ENCODE peak calls at places on chromosomes 11 and 22, in five cellular contexts. J is tibial artery, D is PC-9, Z is MM.1S, G is SK-N-SH. I is an unnamed sample. For H3K4me1, the result is how much of the 10 kb centered on the place peaks cover.

GRCh38 chr11:130675917-130676316 is 227.5 kb downstream of the ADAMTS15 start:
- DNase-seq in J (no peak), D (no peak), Z (no peak), G (no peak), I (no peak)

GRCh38 chr11:132941024-132941646 is 591.2 kb downstream of the OPCML start:
- DNase-seq in J (no peak), D (no peak), Z (no peak), G (peak), I (no peak)

GRCh38 chr22:33000342-33001280 is 57.6 kb downstream of the SYN3 start:
- DNase-seq in J (no peak), D (peak), Z (no peak), G (peak), I (peak)

GRCh38 chr11:32713496-32713895 is 81.0 kb downstream of the CCDC73 start:
- DNase-seq in J (no peak), D (peak), Z (no peak), G (no peak), I (no peak)

GRCh38 chr11:71996946-71997345 is 1.8 kb upstream of the IL18BP start:
- DNase-seq in J (no peak), D (no peak), Z (no peak), G (no peak), I (no peak)

GRCh38 chr11:134275534-134276395 is at the start of gene GLB1L3:
- DNase-seq in J (no peak), D (no peak), Z (peak), G (peak), I (peak)

GRCh38 chr22:20107951-20108756 is 7.8 kb upstream of the RANBP1 start:
- DNase-seq in J (no peak), D (no peak), Z (no peak), G (no peak), I (no peak)

GRCh38 chr22:41377846-41378245 is 3.9 kb upstream of the TEF start:
- DNase-seq in J (no peak), D (no peak), Z (no peak), G (no peak), I (no peak)

GRCh38 chr22:43370045-43370444 is 26.9 kb upstream of the SCUBE1 start:
- DNase-seq in J (no peak), D (no peak), Z (no peak), G (no peak), I (peak)

GRCh38 chr22:23110190-23110921 is 31.4 kb downstream of the RSPH14 start:
- DNase-seq in J (no peak), D (no peak), Z (no peak), G (peak), I (no peak)

GRCh38 chr11:125345706-125346561 is 150.1 kb downstream of the FEZ1 start:
- DNase-seq in J (peak), D (peak), Z (peak), G (peak), I (peak)

GRCh38 chr11:2796508-2797180 is 88.9 kb downstream of the CDKN1C start:
- DNase-seq in J (no peak), D (no peak), Z (no peak), G (no peak), I (peak)

GRCh38 chr11:65113361-65113756 is 1.7 kb downstream of the TM7SF2 start:
- DNase-seq in J (no peak), D (peak), Z (no peak), G (peak), I (no peak)

GRCh38 chr11:21489735-21490134 is 703.1 kb upstream of the ANO5 start:
- DNase-seq in J (no peak), D (no peak), Z (no peak), G (no peak), I (no peak)

GRCh38 chr22:47681766-47682165 is 919.3 kb downstream of the TBC1D22A start:
- DNase-seq in J (no peak), D (no peak), Z (no peak), G (no peak), I (no peak)

GRCh38 chr11:14418801-14419417 is 59.9 kb upstream of the RRAS2 start:
- DNase-seq in J (no peak), D (no peak), Z (no peak), G (peak), I (peak)

GRCh38 chr11:118264568-118265470 is 722 bp upstream of the MPZL2 start:
- DNase-seq in J (no peak), D (no peak), Z (no peak), G (no peak), I (peak)

GRCh38 chr11:71946144-71946571 is 17.3 kb downstream of the RNF121 start:
- DNase-seq in J (no peak), D (no peak), Z (no peak), G (no peak), I (no peak)

GRCh38 chr22:19890502-19891349 is 36.1 kb upstream of the GNB1L start:
- DNase-seq in J (no peak), D (no peak), Z (no peak), G (peak), I (no peak)

GRCh38 chr11:68266121-68266891 is 5.5 kb downstream of the C11orf24 start:
- DNase-seq in J (no peak), D (no peak), Z (peak), G (no peak), I (no peak)

GRCh38 chr11:10514713-10515112 is 26.3 kb downstream of the RNF141 start:
- DNase-seq in J (no peak), D (no peak), Z (no peak), G (no peak), I (no peak)

GRCh38 chr22:22047266-22047665 is 64.7 kb upstream of the TOP3B start:
- DNase-seq in J (no peak), D (no peak), Z (no peak), G (no peak), I (no peak)

GRCh38 chr22:22046370-22046769 is 63.8 kb upstream of the TOP3B start:
- DNase-seq in J (no peak), D (no peak), Z (no peak), G (no peak), I (no peak)

GRCh38 chr22:22044153-22044552 is 61.6 kb upstream of the TOP3B start:
- DNase-seq in J (no peak), D (no peak), Z (no peak), G (no peak), I (no peak)

GRCh38 chr22:22047776-22048175 is 65.2 kb upstream of the TOP3B start:
- DNase-seq in J (no peak), D (no peak), Z (no peak), G (no peak), I (no peak)

DNA sequence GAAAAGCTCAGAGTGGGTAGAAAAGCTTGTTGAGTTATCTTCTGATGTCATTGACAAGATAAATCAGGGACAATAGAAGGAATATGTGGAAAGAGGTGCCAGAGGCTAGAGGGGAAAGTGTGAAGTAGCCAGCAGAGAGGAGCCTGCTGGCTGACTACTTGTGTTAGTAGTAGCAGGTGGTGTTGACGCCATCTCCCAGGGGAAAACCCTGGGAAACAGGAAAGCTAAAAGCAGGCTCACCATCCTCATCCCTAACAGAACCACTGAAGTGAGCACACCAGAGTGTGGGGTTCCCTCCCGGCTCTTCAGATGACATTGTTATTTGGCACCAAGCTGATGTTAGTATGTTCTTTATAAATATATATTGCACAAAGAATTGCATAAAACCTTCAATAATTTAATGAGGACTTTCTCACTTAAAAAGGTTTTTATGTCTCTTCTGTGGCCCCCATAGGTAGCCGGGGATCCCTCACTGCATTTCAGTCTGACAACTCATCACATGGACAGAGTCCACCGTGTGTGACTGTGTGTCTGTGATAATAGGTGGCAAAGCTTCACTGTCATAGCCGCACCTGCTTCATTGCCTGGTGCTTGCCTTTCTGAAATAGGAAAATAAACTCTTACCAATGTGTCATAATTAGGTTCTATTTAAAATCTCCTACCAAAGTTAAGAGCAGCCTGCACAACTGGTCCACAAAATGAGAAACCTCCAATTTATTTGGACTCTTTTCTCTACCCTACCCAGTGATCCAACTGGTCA is 63.2 kb upstream of the TOP3B start:
- DNase-seq in J (no peak), D (no peak), Z (no peak), G (no peak), I (no peak)
- H3K27ac ChIP-seq in J (no peak), D (no peak), Z (no peak), G (no peak), I (no peak)

GRCh38 chr11:27838674-27839073 is 138.4 kb upstream of the BDNF start:
- DNase-seq in J (no peak), D (no peak), Z (no peak), G (no peak), I (no peak)

GRCh38 chr11:27842290-27842689 is 142.0 kb upstream of the BDNF start:
- DNase-seq in J (no peak), D (no peak), Z (no peak), G (no peak), I (no peak)

GRCh38 chr11:27837895-27838563 is 137.8 kb upstream of the BDNF start:
- DNase-seq in J (no peak), D (no peak), Z (no peak), G (no peak), I (no peak)

DNA sequence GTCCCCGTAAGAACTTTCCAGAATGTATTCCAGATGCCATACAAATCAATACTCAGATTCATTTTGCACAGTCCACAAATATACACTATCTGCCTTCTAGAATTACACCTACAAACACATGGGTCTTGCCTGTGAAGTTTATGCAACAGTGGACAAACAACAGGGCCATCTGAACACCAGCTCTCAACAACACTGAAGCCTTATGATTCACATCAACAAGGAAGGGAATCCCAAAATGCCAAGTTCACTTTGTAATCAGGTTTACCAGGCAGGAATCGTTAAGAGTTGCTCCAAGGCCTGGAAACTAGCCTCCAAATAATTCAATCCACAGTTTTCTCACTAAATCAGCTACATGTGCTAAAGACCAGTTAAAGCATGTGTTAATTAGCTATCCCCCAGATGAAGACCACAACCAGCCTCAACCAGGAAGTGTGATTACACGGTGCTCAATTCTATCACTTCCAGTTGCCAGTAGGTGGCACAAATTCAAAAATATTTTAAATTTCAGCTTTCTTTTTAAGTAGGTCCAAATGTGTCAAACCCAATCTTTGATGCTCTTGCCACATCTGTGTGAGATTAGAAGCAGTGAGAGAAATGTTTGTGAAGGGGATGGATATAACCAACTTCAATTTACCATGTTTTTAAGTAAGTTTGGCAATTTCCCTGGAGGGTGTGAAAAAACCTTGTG is 139.1 kb upstream of the BDNF start:
- DNase-seq in J (no peak), D (no peak), Z (peak), G (no peak), I (no peak)
- H3K4me1 ChIP-seq in J (under half), D (under half), Z (under half), G (under half), I (under half)

DNA sequence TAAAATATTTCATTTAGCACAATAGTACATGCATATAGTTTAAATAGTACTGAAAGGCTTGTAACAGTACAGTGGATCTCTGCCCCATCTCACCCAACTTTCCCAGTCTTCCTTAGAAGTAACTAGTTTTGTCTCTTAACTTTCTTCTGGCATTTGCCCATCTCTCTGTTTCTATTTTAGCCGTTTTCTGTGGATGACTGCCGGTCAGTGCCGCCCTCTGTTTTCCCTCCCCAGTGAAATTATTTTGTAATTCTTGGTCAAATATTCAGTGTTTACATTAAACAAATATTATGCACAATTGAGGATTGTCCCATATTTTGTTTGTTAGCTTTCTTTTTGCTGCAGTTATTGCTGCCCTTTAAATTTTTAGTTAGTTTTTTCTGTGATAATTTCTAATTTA is 8.3 kb downstream of the PDHX start:
- DNase-seq in J (no peak), D (no peak), Z (no peak), G (no peak), I (no peak)
- H3K27ac ChIP-seq in J (peak), D (no peak), Z (no peak), G (no peak), I (no peak)

DNA sequence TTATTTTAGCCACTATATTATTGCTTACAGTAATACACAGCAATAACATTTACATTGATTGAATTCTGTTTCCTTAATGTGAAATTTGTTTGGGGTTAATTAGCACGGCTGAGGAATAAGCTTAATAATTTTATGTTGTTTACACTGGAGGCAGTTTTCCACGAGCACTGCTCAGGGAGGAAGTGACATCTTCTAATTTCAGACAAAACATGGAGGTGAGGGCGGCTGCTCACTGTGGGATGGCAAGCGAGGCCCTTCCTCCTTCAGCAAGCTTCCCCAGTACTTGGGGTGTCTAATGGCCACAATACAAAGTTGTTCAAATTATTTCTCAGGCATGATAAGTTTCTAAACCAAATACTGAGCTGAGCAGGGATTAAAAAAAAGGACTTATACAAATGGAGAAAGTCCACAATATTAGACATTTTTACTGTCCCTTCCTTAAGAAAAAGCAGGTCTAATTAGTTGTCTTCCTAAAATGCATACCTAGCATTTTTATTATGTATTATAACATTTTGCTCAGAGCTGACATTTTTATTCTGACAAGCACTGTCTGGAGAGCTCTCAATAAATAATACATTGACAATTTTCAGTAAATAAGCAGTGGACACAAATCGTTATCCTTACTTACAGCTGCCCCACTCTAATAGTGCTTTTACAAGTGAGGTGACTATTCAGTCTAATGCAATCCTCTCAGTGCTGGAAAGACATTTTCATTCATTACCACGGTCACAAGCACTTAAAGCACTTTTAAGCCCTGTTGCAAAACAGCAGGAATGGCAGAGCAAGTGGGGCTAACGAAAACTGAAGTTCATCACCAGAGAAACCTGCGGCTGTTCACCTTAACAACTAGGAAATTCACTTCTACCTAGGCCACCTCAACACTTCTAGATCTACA is 56.2 kb downstream of the SOX6 start:
- DNase-seq in J (no peak), D (no peak), Z (no peak), G (no peak), I (no peak)
- H3K4me1 ChIP-seq in J (under half), D (under half), Z (under half), G (under half), I (under half)

GRCh38 chr11:82994615-82995014 is 77.1 kb downstream of the RAB30 start:
- DNase-seq in J (no peak), D (no peak), Z (no peak), G (no peak), I (no peak)

GRCh38 chr11:82995276-82995675 is 76.4 kb downstream of the RAB30 start:
- DNase-seq in J (no peak), D (no peak), Z (no peak), G (no peak), I (no peak)

GRCh38 chr11:82998697-82999096 is 73.0 kb downstream of the RAB30 start:
- DNase-seq in J (no peak), D (no peak), Z (no peak), G (no peak), I (no peak)

GRCh38 chr11:82996966-82997606 is 74.6 kb downstream of the RAB30 start:
- DNase-seq in J (no peak), D (no peak), Z (peak), G (no peak), I (no peak)

GRCh38 chr11:82995754-82996398 is 75.8 kb downstream of the RAB30 start:
- DNase-seq in J (no peak), D (no peak), Z (peak), G (no peak), I (no peak)
- H3K27ac ChIP-seq in J (peak), D (no peak), Z (peak), G (peak), I (no peak)

GRCh38 chr11:61709572-61709971 is 29.4 kb downstream of the DAGLA start:
- DNase-seq in J (no peak), D (no peak), Z (no peak), G (no peak), I (peak)
- H3K4me1 ChIP-seq in J (under half), D (under half), Z (under half), G (under half), I (under half)

DNA sequence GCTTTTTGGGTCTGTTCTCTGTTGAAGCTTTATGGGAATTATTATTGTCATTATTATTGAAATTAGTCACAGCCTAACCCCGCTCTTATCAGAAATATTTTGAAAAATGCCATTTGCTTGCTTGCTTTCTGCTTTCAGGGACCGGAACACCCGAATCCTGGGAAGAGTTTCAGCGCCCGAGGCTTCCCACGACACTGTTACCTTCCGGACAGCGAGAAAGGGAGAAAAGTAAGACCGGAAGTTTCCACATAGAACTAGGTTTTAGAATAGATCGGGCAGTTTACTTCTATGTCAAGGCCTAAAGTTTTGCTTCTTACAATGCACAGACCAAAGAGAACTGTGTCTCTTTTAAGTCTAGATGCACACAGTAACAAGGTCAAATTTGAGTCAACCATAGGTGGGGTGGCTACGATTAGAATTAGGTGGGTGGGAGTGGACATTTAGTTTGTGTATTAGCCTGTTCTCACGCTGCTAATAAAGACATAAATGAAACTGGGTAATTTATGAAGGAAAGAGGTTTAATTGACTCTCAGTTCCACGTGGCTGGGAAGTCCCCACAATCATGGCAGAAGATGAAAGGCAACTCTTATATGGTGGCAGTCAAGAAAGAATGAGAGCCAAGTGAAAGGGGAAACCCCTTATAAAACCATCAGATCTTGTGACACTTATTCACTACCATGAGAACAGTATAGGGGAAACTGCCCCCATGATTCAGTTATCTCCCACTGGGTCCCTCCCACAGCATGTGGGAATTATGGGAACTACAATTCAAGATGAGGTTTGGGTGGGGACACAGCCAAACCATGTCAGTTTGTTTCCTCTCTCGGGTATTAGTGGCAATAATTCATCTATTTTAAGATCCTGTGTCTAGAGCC is 12.9 kb downstream of the MPEG1 start:
- DNase-seq in J (no peak), D (no peak), Z (peak), G (no peak), I (no peak)
- H3K27ac ChIP-seq in J (no peak), D (no peak), Z (no peak), G (no peak), I (no peak)

GRCh38 chr22:40189979-40190378 is 12.3 kb downstream of the TNRC6B start:
- DNase-seq in J (no peak), D (no peak), Z (no peak), G (no peak), I (no peak)
- H3K4me1 ChIP-seq in J (under half), D (under half), Z (under half), G (under half), I (under half)

I was measured in endodermal cell.